ENCODE peak calls at places on chromosomes 2 and 18, in nine cellular contexts. I, O, S, N, A, R, C, P and U are unnamed samples. For H3K36me3, the result is how much of the 10 kb centered on the place peaks cover.

GRCh38 chr2:231512222-231512621 is 18.0 kb downstream of the NMUR1 start:
- DNase-seq in N (no peak), A (no peak), C (no peak), P (no peak), S (no peak), I (no peak), R (no peak), O (peak), U (no peak)

GRCh38 chr2:145800201-145801091 is 1280.5 kb upstream of the ZEB2 start:
- DNase-seq in S (no peak), I (no peak), P (no peak), R (no peak), C (peak), O (peak), N (no peak), A (no peak), U (peak)

GRCh38 chr2:42973771-42974170 is 181.4 kb upstream of the HAAO start:
- DNase-seq in A (no peak), S (no peak), C (no peak), O (no peak), I (no peak), P (no peak), R (no peak), N (no peak), U (no peak)

GRCh38 chr2:178377046-178377445 is 73.9 kb downstream of the PRKRA start:
- DNase-seq in R (no peak), N (no peak), P (no peak), A (no peak), C (no peak), O (no peak), I (no peak), S (no peak), U (no peak)

GRCh38 chr2:190455358-190456095 is 47.4 kb downstream of the MFSD6 start:
- DNase-seq in S (no peak), O (no peak), N (no peak), A (no peak), C (no peak), P (no peak), R (no peak), I (no peak), U (no peak)

GRCh38 chr2:102129956-102130650 is 12.4 kb upstream of the IL1R1 start:
- DNase-seq in C (no peak), R (no peak), N (no peak), I (no peak), S (no peak), A (no peak), O (no peak), P (no peak), U (no peak)

GRCh38 chr18:75198046-75198445 is 10.9 kb downstream of the PTGR3 start:
- DNase-seq in C (no peak), N (no peak), I (no peak), O (peak), A (no peak), P (peak), S (no peak), R (no peak), U (no peak)

GRCh38 chr2:12819098-12819465 is 102.3 kb downstream of the TRIB2 start:
- DNase-seq in I (no peak), R (no peak), O (peak), S (peak), A (no peak), C (no peak), N (no peak), P (peak), U (peak)

GRCh38 chr2:27262379-27263286 is at the start of gene SLC30A3:
- DNase-seq in I (peak), O (no peak), C (no peak), N (peak), P (no peak), A (peak), S (peak), R (peak), U (no peak)

GRCh38 chr2:6948081-6949008 is 31.1 kb downstream of the RNF144A start:
- DNase-seq in P (no peak), N (no peak), C (no peak), R (no peak), O (no peak), I (no peak), A (no peak), S (no peak), U (no peak)

GRCh38 chr18:78596794-78597193 is 382.8 kb upstream of the SALL3 start:
- DNase-seq in R (no peak), O (peak), I (no peak), P (no peak), C (no peak), S (peak), N (no peak), A (peak), U (no peak)

GRCh38 chr2:116057538-116057937 is 1615.1 kb downstream of the DPP10 start:
- DNase-seq in I (no peak), S (peak), O (no peak), N (peak), A (no peak), C (no peak), R (peak), P (no peak), U (no peak)

GRCh38 chr2:1516798-1517060 is 103.5 kb downstream of the TPO start:
- DNase-seq in I (no peak), C (no peak), R (no peak), N (no peak), P (no peak), O (no peak), A (no peak), S (no peak), U (no peak)

GRCh38 chr18:54859667-54860421 is 31.6 kb downstream of the RAB27B start:
- DNase-seq in R (no peak), N (no peak), O (no peak), C (no peak), I (no peak), S (peak), A (no peak), P (no peak), U (no peak)

GRCh38 chr18:77133920-77134496 is 1.4 kb upstream of the MBP start:
- DNase-seq in N (peak), A (no peak), P (no peak), O (no peak), C (peak), I (no peak), R (peak), S (no peak), U (no peak)

GRCh38 chr2:241017228-241017940 is 19.0 kb downstream of the SNED1 start:
- DNase-seq in S (no peak), A (no peak), O (no peak), I (no peak), P (no peak), N (no peak), C (no peak), R (no peak), U (no peak)

GRCh38 chr2:167814881-167815718 is 432.3 kb downstream of the STK39 start:
- DNase-seq in R (no peak), C (peak), S (no peak), N (no peak), P (no peak), I (no peak), O (no peak), A (no peak), U (no peak)

GRCh38 chr2:47043142-47043890 is 111.8 kb downstream of the STPG4 start:
- DNase-seq in A (no peak), R (peak), P (peak), I (no peak), O (peak), N (no peak), C (peak), S (peak), U (peak)

GRCh38 chr2:28342081-28342967 is 50.3 kb upstream of the FOSL2 start:
- DNase-seq in A (no peak), O (peak), N (no peak), I (no peak), P (peak), C (peak), R (no peak), S (no peak), U (no peak)

GRCh38 chr2:54287532-54287931 is 31.5 kb upstream of the TSPYL6 start:
- DNase-seq in A (no peak), C (no peak), I (no peak), P (no peak), S (no peak), O (peak), R (no peak), N (no peak), U (no peak)

GRCh38 chr2:216971632-216972031 is 111.8 kb upstream of the TNP1 start:
- DNase-seq in O (no peak), A (no peak), P (no peak), C (no peak), R (no peak), N (no peak), S (no peak), I (no peak), U (no peak)

GRCh38 chr2:230905448-230906430 is 19.3 kb downstream of the GPR55 start:
- DNase-seq in S (no peak), O (no peak), R (no peak), C (peak), N (peak), I (no peak), P (peak), A (no peak), U (no peak)

GRCh38 chr18:25229080-25229479 is 122.9 kb downstream of the ZNF521 start:
- DNase-seq in O (peak), R (peak), A (no peak), I (no peak), N (no peak), S (no peak), P (peak), C (no peak), U (no peak)

GRCh38 chr18:5380581-5380980 is 85.1 kb upstream of the ZBTB14 start:
- DNase-seq in C (no peak), R (no peak), I (no peak), A (no peak), N (no peak), O (no peak), P (no peak), S (no peak), U (no peak)

GRCh38 chr2:16663121-16663905 is 2.3 kb downstream of the CYRIA start:
- DNase-seq in N (no peak), O (no peak), S (no peak), I (peak), C (no peak), A (no peak), P (no peak), R (no peak), U (no peak)

GRCh38 chr2:52818958-52819357 is 948.6 kb upstream of the CHAC2 start:
- DNase-seq in P (no peak), S (no peak), C (no peak), I (no peak), A (no peak), O (no peak), N (no peak), R (no peak), U (no peak)

GRCh38 chr2:229416116-229416694 is 145.1 kb upstream of the PID1 start:
- DNase-seq in C (no peak), O (peak), I (no peak), N (no peak), A (no peak), R (no peak), S (no peak), P (peak), U (no peak)

GRCh38 chr2:169661263-169661662 is 32.9 kb downstream of the CFAP210 start:
- DNase-seq in P (no peak), I (no peak), N (peak), C (no peak), R (no peak), A (no peak), S (no peak), O (no peak), U (no peak)

GRCh38 chr2:218395456-218395825 is 4.2 kb upstream of the CTDSP1 start:
- DNase-seq in C (no peak), A (no peak), P (no peak), I (peak), O (no peak), R (no peak), S (peak), N (no peak), U (no peak)

GRCh38 chr2:42072349-42073118 is 24.7 kb downstream of the PKDCC start:
- DNase-seq in N (peak), S (peak), R (peak), C (peak), A (no peak), I (no peak), P (peak), O (no peak), U (no peak)

GRCh38 chr2:237581326-237581725 is 9.2 kb downstream of the RAB17 start:
- DNase-seq in R (no peak), A (no peak), N (no peak), S (no peak), I (no peak), C (no peak), O (no peak), P (no peak), U (no peak)

GRCh38 chr2:160652236-160652635 is 158.6 kb upstream of the RBMS1 start:
- DNase-seq in S (no peak), N (no peak), R (no peak), O (peak), P (no peak), I (no peak), A (no peak), C (no peak), U (no peak)

GRCh38 chr2:196544906-196545433 is 94.5 kb upstream of the CCDC150 start:
- DNase-seq in C (no peak), P (no peak), O (no peak), R (no peak), N (no peak), A (no peak), S (no peak), I (no peak), U (no peak)

GRCh38 chr18:76616373-76616772 is 121.3 kb upstream of the ZNF516 start:
- DNase-seq in O (no peak), P (no peak), I (no peak), C (no peak), R (no peak), N (no peak), A (no peak), S (no peak), U (no peak)

GRCh38 chr2:32965523-32966171 is 18.9 kb downstream of the LTBP1 start:
- DNase-seq in A (no peak), I (no peak), R (no peak), O (no peak), C (no peak), P (no peak), S (no peak), N (no peak), U (peak)
- H2AFZ ChIP-seq in A (no peak), I (no peak), R (no peak), O (no peak), C (no peak), P (no peak), S (no peak), N (no peak), U (no peak)

GRCh38 chr2:4693266-4693665 is 989.9 kb downstream of the DCDC2C start:
- DNase-seq in C (no peak), S (no peak), I (no peak), P (no peak), N (no peak), R (no peak), A (no peak), O (no peak), U (no peak)
- H3K27ac ChIP-seq in C (no peak), S (no peak), I (no peak), P (no peak), N (no peak), R (no peak), A (no peak), O (peak), U (no peak)

DNA sequence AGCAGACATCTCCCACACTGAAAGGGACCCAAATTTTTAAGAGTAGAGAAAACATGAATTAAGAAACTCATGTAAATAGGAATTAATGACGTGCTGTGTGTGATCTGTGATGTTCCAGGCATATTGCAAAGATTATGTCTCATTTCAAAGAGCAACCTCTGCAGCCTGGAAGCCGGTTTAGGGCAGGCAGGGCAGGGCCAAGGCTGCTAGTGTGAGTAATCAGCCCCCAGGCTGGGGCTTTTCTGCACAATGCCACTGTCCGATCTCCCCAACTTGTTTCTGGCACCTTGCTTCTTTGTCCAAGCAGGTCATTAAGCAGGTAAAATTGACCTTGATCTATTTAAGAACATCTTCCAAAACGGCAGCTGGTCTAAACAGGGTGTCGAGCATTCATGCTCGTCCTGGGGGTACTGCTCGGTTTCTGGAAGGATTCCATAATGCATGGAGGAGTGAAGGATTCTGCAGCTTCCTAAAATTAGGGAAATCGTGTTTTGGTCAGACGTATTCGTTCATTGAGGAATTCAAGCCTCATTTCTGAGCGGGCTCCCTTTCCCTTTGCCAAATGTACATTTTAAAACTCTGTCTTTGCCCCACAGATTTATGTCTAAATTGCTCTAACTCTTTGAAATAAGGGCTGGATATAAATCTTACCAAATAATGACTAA is 144.1 kb downstream of the BCL11A start:
- DNase-seq in A (no peak), I (no peak), P (no peak), N (no peak), S (no peak), R (no peak), C (no peak), O (no peak), U (no peak)
- H3K36me3 ChIP-seq in A (under half), I (under half), P (under half), N (under half), S (under half), R (under half), C (under half), O (under half), U (under half)

GRCh38 chr2:151407281-151407680 is 2.4 kb upstream of the RIF1 start:
- DNase-seq in S (no peak), P (no peak), O (no peak), N (no peak), I (no peak), A (no peak), R (no peak), C (no peak), U (no peak)
- H2AFZ ChIP-seq in S (no peak), P (no peak), O (no peak), N (no peak), I (no peak), A (no peak), R (no peak), C (no peak), U (no peak)